ENCODE peak calls at places on chromosomes 1 and 21, in eight cellular contexts. One of them, this sample, is unnamed.
A peak's percentile ranks its signal among the peaks of the same experiment; 100 is the strongest.

GRCh38 chr1:82446955-82447354 is 646.2 kb downstream of the ADGRL2 start:
- DNase-seq in HCT116: no peak
- DNase-seq in H54: no peak
- DNase-seq in tibial nerve: no peak
- DNase-seq in transverse colon: no peak
- DNase-seq in K562: no peak
- DNase-seq in adrenal gland: no peak
- DNase-seq in sigmoid colon: no peak
- DNase-seq in this sample: no peak

GRCh38 chr1:182599339-182599738 is 4.8 kb downstream of the RGS16 start:
- DNase-seq in K562: peak; percentile 58
- DNase-seq in tibial nerve: no peak
- DNase-seq in H54: no peak
- DNase-seq in sigmoid colon: no peak
- DNase-seq in transverse colon: no peak
- DNase-seq in adrenal gland: no peak
- DNase-seq in HCT116: no peak
- DNase-seq in this sample: no peak

GRCh38 chr1:61790837-61791236 is 48.6 kb downstream of the PATJ start:
- DNase-seq in H54: no peak
- DNase-seq in HCT116: no peak
- DNase-seq in adrenal gland: no peak
- DNase-seq in K562: no peak
- DNase-seq in sigmoid colon: no peak
- DNase-seq in transverse colon: no peak
- DNase-seq in tibial nerve: no peak
- DNase-seq in this sample: no peak

GRCh38 chr1:59685666-59686065 is 129.1 kb upstream of the HOOK1 start:
- DNase-seq in HCT116: no peak
- DNase-seq in K562: no peak
- DNase-seq in H54: no peak
- DNase-seq in transverse colon: no peak
- DNase-seq in adrenal gland: no peak
- DNase-seq in sigmoid colon: no peak
- DNase-seq in tibial nerve: no peak
- DNase-seq in this sample: no peak

GRCh38 chr1:26357121-26357602 is 3.2 kb upstream of the CRYBG2 start:
- DNase-seq in K562: no peak
- DNase-seq in transverse colon: peak; percentile 85
- DNase-seq in adrenal gland: no peak
- DNase-seq in tibial nerve: no peak
- DNase-seq in HCT116: no peak
- DNase-seq in H54: peak; percentile 49
- DNase-seq in sigmoid colon: no peak
- DNase-seq in this sample: no peak

GRCh38 chr1:194495434-194495833 is 1309.0 kb upstream of the B3GALT2 start:
- DNase-seq in tibial nerve: no peak
- DNase-seq in H54: no peak
- DNase-seq in transverse colon: no peak
- DNase-seq in adrenal gland: no peak
- DNase-seq in K562: no peak
- DNase-seq in HCT116: no peak
- DNase-seq in sigmoid colon: no peak
- DNase-seq in this sample: no peak

GRCh38 chr21:21247441-21247840 is 249.2 kb downstream of the NCAM2 start:
- DNase-seq in K562: no peak
- DNase-seq in transverse colon: no peak
- DNase-seq in tibial nerve: no peak
- DNase-seq in HCT116: no peak
- DNase-seq in H54: no peak
- DNase-seq in adrenal gland: no peak
- DNase-seq in sigmoid colon: no peak
- DNase-seq in this sample: no peak

GRCh38 chr1:108504447-108504846 is 54.3 kb downstream of the NBPF6 start:
- DNase-seq in HCT116: no peak
- DNase-seq in adrenal gland: no peak
- DNase-seq in K562: no peak
- DNase-seq in sigmoid colon: no peak
- DNase-seq in tibial nerve: no peak
- DNase-seq in transverse colon: no peak
- DNase-seq in H54: no peak
- DNase-seq in this sample: no peak

GRCh38 chr1:206833741-206834140 is 31.7 kb upstream of the IL20 start:
- DNase-seq in transverse colon: peak; percentile 33
- DNase-seq in K562: no peak
- DNase-seq in tibial nerve: no peak
- DNase-seq in H54: no peak
- DNase-seq in sigmoid colon: no peak
- DNase-seq in adrenal gland: no peak
- DNase-seq in HCT116: no peak
- DNase-seq in this sample: no peak

GRCh38 chr1:206829875-206830274 is 35.5 kb upstream of the IL20 start:
- DNase-seq in adrenal gland: no peak
- DNase-seq in HCT116: no peak
- DNase-seq in H54: no peak
- DNase-seq in transverse colon: no peak
- DNase-seq in sigmoid colon: no peak
- DNase-seq in K562: no peak
- DNase-seq in tibial nerve: no peak
- DNase-seq in this sample: no peak

GRCh38 chr1:206833131-206833530 is 32.3 kb upstream of the IL20 start:
- DNase-seq in H54: no peak
- DNase-seq in transverse colon: no peak
- DNase-seq in adrenal gland: no peak
- DNase-seq in tibial nerve: no peak
- DNase-seq in sigmoid colon: no peak
- DNase-seq in K562: no peak
- DNase-seq in HCT116: no peak
- DNase-seq in this sample: no peak

GRCh38 chr1:206832352-206832751 is 33.1 kb upstream of the IL20 start:
- DNase-seq in HCT116: no peak
- DNase-seq in sigmoid colon: no peak
- DNase-seq in adrenal gland: no peak
- DNase-seq in tibial nerve: no peak
- DNase-seq in H54: no peak
- DNase-seq in K562: no peak
- DNase-seq in transverse colon: no peak
- DNase-seq in this sample: no peak

DNA sequence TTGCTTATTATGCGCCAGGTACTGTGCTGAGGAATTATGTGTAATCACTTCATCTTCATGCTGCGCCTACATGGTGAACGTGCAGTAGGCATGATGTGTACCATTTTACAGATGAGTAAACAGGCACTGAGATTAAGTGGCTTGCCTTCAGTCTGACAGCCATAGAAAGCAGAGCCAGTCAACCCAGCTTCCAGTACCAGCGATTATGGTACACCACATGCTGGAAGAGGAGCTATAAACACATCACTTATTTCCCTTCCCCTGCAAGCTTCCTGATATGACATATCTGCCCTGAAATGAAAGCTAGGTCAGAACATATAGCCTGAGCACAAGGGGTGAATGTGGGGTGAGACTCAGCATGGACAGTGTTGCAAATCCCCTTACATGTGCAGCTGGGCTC is 33.8 kb upstream of the IL20 start:
- DNase-seq in K562: no peak
- DNase-seq in H54: no peak
- DNase-seq in tibial nerve: no peak
- DNase-seq in sigmoid colon: no peak
- DNase-seq in HCT116: no peak
- DNase-seq in adrenal gland: no peak
- DNase-seq in transverse colon: no peak
- DNase-seq in this sample: no peak
- TF ChIP-seq POLR2A in K562: no peak
- TF ChIP-seq POLR2A in H54: no peak
- TF ChIP-seq POLR2A in tibial nerve: no peak
- TF ChIP-seq POLR2A in sigmoid colon: no peak
- TF ChIP-seq POLR2A in HCT116: no peak
- TF ChIP-seq POLR2A in adrenal gland: no peak
- TF ChIP-seq POLR2A in transverse colon: no peak
- TF ChIP-seq POLR2A in this sample: no peak

DNA sequence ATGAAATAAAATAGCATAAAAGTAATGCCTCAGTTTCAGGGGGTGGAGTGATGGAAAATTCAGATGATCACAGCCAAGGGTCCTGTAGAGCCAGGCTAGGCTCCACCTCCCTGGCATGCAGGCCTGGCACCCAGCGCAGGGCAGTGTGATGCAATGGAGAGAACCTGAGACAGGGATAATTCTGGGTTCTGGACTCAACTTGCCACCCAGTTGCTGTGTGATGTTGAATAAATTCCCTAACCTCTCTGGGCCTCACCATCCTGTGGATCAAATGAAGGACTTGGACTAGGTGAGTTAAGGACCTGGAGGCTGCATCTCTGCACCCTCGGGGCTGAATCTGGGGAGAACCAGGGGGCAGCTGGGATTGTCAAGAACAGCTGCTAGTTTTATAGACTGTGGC is 17.0 kb downstream of the PADI2 start:
- DNase-seq in K562: no peak
- DNase-seq in tibial nerve: no peak
- DNase-seq in transverse colon: no peak
- DNase-seq in HCT116: no peak
- DNase-seq in sigmoid colon: no peak
- DNase-seq in H54: no peak
- DNase-seq in adrenal gland: no peak
- DNase-seq in this sample: no peak
- TF ChIP-seq POLR2A in K562: no peak
- TF ChIP-seq POLR2A in tibial nerve: no peak
- TF ChIP-seq POLR2A in transverse colon: no peak
- TF ChIP-seq POLR2A in HCT116: no peak
- TF ChIP-seq POLR2A in sigmoid colon: no peak
- TF ChIP-seq POLR2A in H54: no peak
- TF ChIP-seq POLR2A in adrenal gland: no peak
- TF ChIP-seq POLR2A in this sample: no peak

GRCh38 chr1:8856689-8857412 is 21.6 kb downstream of the ENO1 start:
- DNase-seq in sigmoid colon: no peak
- DNase-seq in transverse colon: no peak
- DNase-seq in adrenal gland: no peak
- DNase-seq in tibial nerve: no peak
- DNase-seq in H54: no peak
- DNase-seq in K562: no peak
- DNase-seq in HCT116: no peak
- DNase-seq in this sample: no peak

GRCh38 chr1:8860738-8861516 is 17.6 kb downstream of the ENO1 start:
- DNase-seq in HCT116: no peak
- DNase-seq in K562: no peak
- DNase-seq in sigmoid colon: no peak
- DNase-seq in adrenal gland: no peak
- DNase-seq in H54: no peak
- DNase-seq in tibial nerve: no peak
- DNase-seq in transverse colon: no peak
- DNase-seq in this sample: no peak

GRCh38 chr1:8854270-8854669 is 24.2 kb downstream of the ENO1 start:
- DNase-seq in H54: no peak
- DNase-seq in tibial nerve: no peak
- DNase-seq in K562: no peak
- DNase-seq in HCT116: no peak
- DNase-seq in sigmoid colon: no peak
- DNase-seq in adrenal gland: no peak
- DNase-seq in transverse colon: no peak
- DNase-seq in this sample: no peak

GRCh38 chr1:8858888-8859706 is 19.4 kb downstream of the ENO1 start:
- DNase-seq in tibial nerve: peak; percentile 79
- DNase-seq in H54: no peak
- DNase-seq in HCT116: no peak
- DNase-seq in adrenal gland: no peak
- DNase-seq in sigmoid colon: no peak
- DNase-seq in transverse colon: no peak
- DNase-seq in K562: peak; percentile 43
- DNase-seq in this sample: peak; percentile 59

DNA sequence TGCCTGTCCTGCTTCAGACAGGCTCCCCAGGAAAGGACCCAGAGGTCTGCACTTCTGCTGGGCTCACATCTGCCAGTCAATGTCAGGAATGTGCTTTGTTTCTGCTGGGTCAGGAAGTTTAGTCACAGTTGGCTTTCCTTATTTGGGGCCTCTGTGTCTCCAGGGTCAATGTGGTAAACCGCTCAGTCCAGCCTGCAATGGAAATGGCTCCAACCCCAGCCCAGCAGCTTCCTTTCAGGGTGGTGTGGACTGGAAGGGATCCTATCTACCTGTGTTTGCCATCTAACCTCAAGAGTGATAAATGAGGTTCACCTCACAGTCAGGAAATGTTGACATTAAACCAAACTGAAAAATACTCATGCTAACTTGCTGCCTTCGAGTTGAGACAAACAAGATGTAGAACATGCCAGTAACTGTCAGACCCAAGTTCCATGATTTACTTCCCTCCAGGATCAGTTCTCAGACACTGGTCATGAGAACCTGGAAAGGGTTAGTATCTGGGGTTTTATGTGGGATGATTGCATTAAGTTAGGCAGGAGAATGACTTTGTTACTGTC is 20.3 kb downstream of the ENO1 start:
- DNase-seq in K562: no peak
- DNase-seq in sigmoid colon: no peak
- DNase-seq in transverse colon: no peak
- DNase-seq in HCT116: no peak
- DNase-seq in adrenal gland: no peak
- DNase-seq in H54: peak; percentile 26
- DNase-seq in tibial nerve: peak; percentile 26
- DNase-seq in this sample: no peak
- TF ChIP-seq POLR2A in K562: peak; percentile 10
- TF ChIP-seq POLR2A in sigmoid colon: no peak
- TF ChIP-seq POLR2A in transverse colon: no peak
- TF ChIP-seq POLR2A in HCT116: no peak
- TF ChIP-seq POLR2A in adrenal gland: no peak
- TF ChIP-seq POLR2A in H54: no peak
- TF ChIP-seq POLR2A in tibial nerve: no peak
- TF ChIP-seq POLR2A in this sample: no peak

GRCh38 chr1:56137090-56137489 is 442.3 kb downstream of the PLPP3 start:
- DNase-seq in HCT116: no peak
- DNase-seq in K562: no peak
- DNase-seq in sigmoid colon: no peak
- DNase-seq in H54: no peak
- DNase-seq in tibial nerve: no peak
- DNase-seq in transverse colon: no peak
- DNase-seq in adrenal gland: no peak
- DNase-seq in this sample: no peak

GRCh38 chr1:56135864-56136147 is 443.6 kb downstream of the PLPP3 start:
- DNase-seq in transverse colon: no peak
- DNase-seq in HCT116: no peak
- DNase-seq in K562: no peak
- DNase-seq in sigmoid colon: no peak
- DNase-seq in tibial nerve: no peak
- DNase-seq in adrenal gland: no peak
- DNase-seq in H54: no peak
- DNase-seq in this sample: no peak

GRCh38 chr1:56135069-56135863 is 444.1 kb downstream of the PLPP3 start:
- DNase-seq in transverse colon: no peak
- DNase-seq in tibial nerve: no peak
- DNase-seq in adrenal gland: no peak
- DNase-seq in sigmoid colon: no peak
- DNase-seq in H54: no peak
- DNase-seq in K562: no peak
- DNase-seq in HCT116: no peak
- DNase-seq in this sample: no peak

GRCh38 chr1:56132520-56132919 is 446.8 kb downstream of the PLPP3 start:
- DNase-seq in adrenal gland: no peak
- DNase-seq in H54: no peak
- DNase-seq in transverse colon: no peak
- DNase-seq in HCT116: no peak
- DNase-seq in K562: no peak
- DNase-seq in tibial nerve: no peak
- DNase-seq in sigmoid colon: no peak
- DNase-seq in this sample: no peak

DNA sequence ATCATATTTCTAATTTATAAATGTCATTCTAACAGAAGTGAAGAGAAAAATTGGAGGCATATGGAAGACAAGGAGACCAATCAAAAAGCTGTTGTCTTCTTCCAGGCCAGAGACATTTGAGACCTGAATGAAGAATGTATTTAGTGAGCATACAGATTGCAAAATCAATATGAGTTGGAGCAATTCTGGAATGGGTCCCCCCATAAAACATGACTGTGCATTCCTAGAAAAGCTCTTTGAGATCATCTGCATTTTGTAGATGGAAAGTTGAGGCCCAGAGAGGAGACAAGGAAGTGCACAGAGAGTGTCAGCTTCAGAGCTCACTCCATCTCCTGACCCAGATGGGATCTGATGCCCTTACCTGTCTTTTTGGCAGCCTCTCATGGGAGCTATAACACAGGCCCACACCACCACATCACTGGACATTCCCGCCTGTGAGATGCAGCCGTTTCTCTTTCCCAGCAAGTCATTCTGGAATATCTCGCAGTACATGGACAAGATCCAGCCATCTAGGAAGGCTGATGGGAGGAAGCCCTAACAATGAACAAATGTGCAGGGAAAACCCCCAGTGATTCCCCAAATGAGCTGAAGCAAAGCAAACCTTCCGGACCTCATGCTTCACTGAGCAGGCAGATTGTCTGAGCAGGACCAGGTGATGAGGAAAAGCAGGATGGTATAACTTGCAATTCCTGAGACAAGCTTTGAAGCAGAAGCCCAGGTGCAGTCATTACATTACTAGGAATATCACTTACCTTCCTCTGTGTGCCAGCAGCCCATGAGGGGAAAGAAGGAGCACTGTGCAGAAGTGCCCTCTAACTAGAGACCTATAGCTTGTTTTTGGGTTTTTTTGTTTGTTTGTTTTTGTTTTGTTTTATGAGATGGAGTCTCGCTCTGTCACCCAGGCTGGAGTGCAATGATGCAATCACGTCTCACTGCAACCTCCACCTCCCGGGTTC is 445.6 kb downstream of the PLPP3 start:
- DNase-seq in H54: no peak
- DNase-seq in adrenal gland: no peak
- DNase-seq in tibial nerve: no peak
- DNase-seq in HCT116: no peak
- DNase-seq in K562: no peak
- DNase-seq in sigmoid colon: no peak
- DNase-seq in transverse colon: no peak
- DNase-seq in this sample: no peak
- TF ChIP-seq POLR2A in H54: no peak
- TF ChIP-seq POLR2A in adrenal gland: no peak
- TF ChIP-seq POLR2A in tibial nerve: no peak
- TF ChIP-seq POLR2A in HCT116: no peak
- TF ChIP-seq POLR2A in K562: no peak
- TF ChIP-seq POLR2A in sigmoid colon: no peak
- TF ChIP-seq POLR2A in transverse colon: no peak
- TF ChIP-seq POLR2A in this sample: no peak